ENCODE peak calls at places on chromosomes 12 and 14, in ten cellular contexts. Z is activated T-cell treated with anti-CD3 and anti-CD28 coated beads for 48 hours; U is cardiac fibroblast; V is fibroblast of lung; K is M059J; E is fibroblast of pulmonary artery; Y is GM12865; C is C1 segment of cervical spinal cord; W is stimulated activated CD4-positive, alpha-beta T cell treated with anti-CD3 and anti-CD28 coated beads, TNF-alpha, amount 100 ng/mL, for 1 hour; H is stimulated activated CD8-positive, alpha-beta memory T cell treated with anti-CD3 and anti-CD28 coated beads, Interleukin-4, amount 100 ng/mL, for 4 hours. Q is an unnamed sample.

GRCh38 chr14:22265319-22266140 is 323.5 kb downstream of the DAD1 start:
- DNase-seq in Y (no peak), Z (no peak), H (no peak), C (no peak), W (no peak), V (no peak), K (no peak), U (peak; percentile 32), E (peak; percentile 8), Q (no peak)

GRCh38 chr14:104445086-104445485 is 134.5 kb upstream of the C14orf180 start:
- DNase-seq in C (no peak), H (no peak), Y (no peak), K (no peak), E (no peak), Z (no peak), V (no peak), W (no peak), U (no peak), Q (no peak)

GRCh38 chr14:98204139-98204538 is 1067.9 kb downstream of the BCL11B start:
- DNase-seq in W (no peak), U (no peak), H (no peak), C (no peak), E (no peak), K (no peak), V (no peak), Y (no peak), Z (no peak), Q (no peak)

GRCh38 chr12:111057726-111058125 is 137.3 kb upstream of the MYL2 start:
- DNase-seq in Z (no peak), E (no peak), H (no peak), W (no peak), V (no peak), K (no peak), C (no peak), Y (no peak), U (no peak), Q (no peak)

GRCh38 chr14:60648934-60649814 is at the start of gene SIX1:
- DNase-seq in K (peak; percentile 91), Z (no peak), E (peak; percentile 86), H (no peak), C (no peak), W (no peak), V (peak; percentile 93), U (peak; percentile 91), Y (peak; percentile 83), Q (peak; percentile 83)

GRCh38 chr14:96622926-96623325 is 120.7 kb downstream of the PAPOLA start:
- DNase-seq in K (no peak), V (no peak), Z (no peak), E (no peak), U (no peak), H (no peak), W (no peak), Y (no peak), C (no peak), Q (no peak)

GRCh38 chr14:94640721-94641631 is 28.8 kb downstream of the SERPINA3 start:
- DNase-seq in E (no peak), K (peak; percentile 20), V (no peak), Z (no peak), C (no peak), Y (no peak), H (no peak), U (no peak), W (no peak), Q (peak; percentile 39)

GRCh38 chr14:24054324-24054641 is 2.5 kb downstream of the CARMIL3 start:
- DNase-seq in E (no peak), K (no peak), H (no peak), V (no peak), W (no peak), U (no peak), Y (no peak), C (no peak), Z (no peak), Q (no peak)

GRCh38 chr14:94390372-94391086 is 2.1 kb upstream of the SERPINA1 start:
- DNase-seq in V (no peak), H (no peak), U (no peak), Z (no peak), E (peak; percentile 50), Y (peak; percentile 26), K (peak; percentile 15), W (no peak), C (peak; percentile 48), Q (peak; percentile 80)

GRCh38 chr14:104086661-104087461 is 1.4 kb downstream of the ASPG start:
- DNase-seq in E (no peak), V (no peak), H (no peak), W (no peak), K (no peak), Z (no peak), U (no peak), C (no peak), Y (no peak), Q (no peak)

GRCh38 chr14:75184447-75184846 is 8.0 kb upstream of the TMED10 start:
- DNase-seq in H (no peak), U (peak; percentile 53), K (peak; percentile 33), Z (no peak), V (no peak), C (no peak), W (no peak), E (no peak), Y (peak; percentile 62), Q (no peak)

GRCh38 chr12:121894633-121895032 is 6.0 kb downstream of the PSMD9 start:
- DNase-seq in H (no peak), W (no peak), E (peak; percentile 64), U (peak; percentile 45), K (peak; percentile 26), C (no peak), V (peak; percentile 47), Y (peak; percentile 22), Z (no peak), Q (no peak)

GRCh38 chr14:45679852-45680251 is 426.9 kb upstream of the MIS18BP1 start:
- DNase-seq in U (peak; percentile 86), H (no peak), V (peak; percentile 72), C (no peak), W (no peak), Y (no peak), Z (no peak), K (peak; percentile 92), E (peak; percentile 48), Q (peak; percentile 61)

GRCh38 chr12:105272814-105273416 is 36.9 kb upstream of the APPL2 start:
- DNase-seq in Z (no peak), C (no peak), V (no peak), E (no peak), U (no peak), Y (no peak), H (no peak), W (no peak), K (no peak), Q (no peak)

GRCh38 chr12:17304503-17305347 is 698.8 kb upstream of the LMO3 start:
- DNase-seq in Y (no peak), V (no peak), E (no peak), U (peak; percentile 29), K (peak; percentile 9), H (no peak), Z (no peak), C (no peak), W (no peak), Q (peak; percentile 60)

GRCh38 chr12:10753066-10753465 is 29.9 kb upstream of the YBX3 start:
- DNase-seq in K (peak; percentile 73), C (no peak), U (peak; percentile 77), Y (no peak), Z (no peak), E (peak; percentile 43), H (no peak), W (no peak), V (peak; percentile 12), Q (peak; percentile 17)

GRCh38 chr14:33943081-33943480 is 7.8 kb downstream of the EGLN3 start:
- DNase-seq in Z (no peak), W (no peak), V (no peak), Y (no peak), E (no peak), C (no peak), K (peak; percentile 47), H (no peak), U (no peak), Q (peak; percentile 26)

GRCh38 chr12:108616941-108617858 is 16.5 kb downstream of the SELPLG start:
- DNase-seq in U (peak; percentile 48), Y (peak; percentile 97), H (peak; percentile 81), V (no peak), Z (peak; percentile 78), K (peak; percentile 84), E (no peak), W (peak; percentile 54), C (peak; percentile 41), Q (peak; percentile 38)

GRCh38 chr14:65106316-65106715 is 4.0 kb upstream of the MAX start:
- DNase-seq in E (no peak), Z (no peak), Y (no peak), V (no peak), W (no peak), C (no peak), H (no peak), U (no peak), K (no peak), Q (no peak)

GRCh38 chr14:90780519-90780918 is 35.7 kb downstream of the TTC7B start:
- DNase-seq in H (no peak), K (no peak), V (no peak), E (no peak), U (no peak), Z (no peak), W (no peak), C (no peak), Y (no peak), Q (no peak)

GRCh38 chr12:110813298-110813697 is 33.5 kb upstream of the CCDC63 start:
- DNase-seq in W (no peak), Z (no peak), V (no peak), Y (no peak), E (no peak), C (no peak), U (no peak), K (no peak), H (no peak), Q (no peak)

GRCh38 chr12:129696952-129697351 is 206.9 kb downstream of the TMEM132D start:
- DNase-seq in K (peak; percentile 4), Z (no peak), W (no peak), E (peak; percentile 0), U (no peak), Y (no peak), C (no peak), V (no peak), H (no peak), Q (peak; percentile 42)

GRCh38 chr12:116074686-116075085 is 202.8 kb downstream of the MED13L start:
- DNase-seq in W (no peak), Z (no peak), V (no peak), K (no peak), H (no peak), C (no peak), Y (no peak), E (no peak), U (no peak), Q (no peak)

GRCh38 chr12:119176267-119177055 is 2.3 kb upstream of the HSPB8 start:
- DNase-seq in W (no peak), Z (no peak), H (no peak), U (peak; percentile 95), Y (no peak), E (peak; percentile 90), V (peak; percentile 94), C (peak; percentile 55), K (peak; percentile 91), Q (peak; percentile 74)

GRCh38 chr12:6267007-6267721 is 43.3 kb upstream of the PLEKHG6 start:
- DNase-seq in C (no peak), W (no peak), H (peak; percentile 6), E (no peak), K (peak; percentile 30), U (peak; percentile 19), V (peak; percentile 45), Y (peak; percentile 64), Z (peak; percentile 64), Q (no peak)

GRCh38 chr14:90645842-90646443 is 170.3 kb downstream of the TTC7B start:
- DNase-seq in C (no peak), Y (no peak), W (no peak), U (peak; percentile 46), Z (no peak), E (peak; percentile 21), V (no peak), H (no peak), K (peak; percentile 65), Q (peak; percentile 76)

GRCh38 chr12:1083888-1084262 is 92.9 kb downstream of the ERC1 start:
- DNase-seq in Z (no peak), W (no peak), V (peak; percentile 81), E (peak; percentile 84), H (no peak), Y (peak; percentile 21), K (peak; percentile 80), C (no peak), U (peak; percentile 80), Q (no peak)

Q was measured in MCF 10A.